ENCODE peak calls at places on chromosome 16, in five cellular contexts. T is stimulated activated CD4-positive, alpha-beta T cell treated with anti-CD3 and anti-CD28 coated beads, Interleukin-15, amount 100 ng/mL, for 1 hour; N is SK-MEL-5; Q is RPMI7951; B is fibroblast of villous mesenchyme. L is an unnamed sample.

GRCh38 chr16:27813591-27813990 is 249.9 kb downstream of the GSG1L start:
- DNase-seq in T (no peak), N (no peak), B (no peak), Q (no peak), L (no peak)

GRCh38 chr16:20387978-20388377 is 16.6 kb downstream of the PDILT start:
- DNase-seq in Q (no peak), N (no peak), B (no peak), T (no peak), L (no peak)

GRCh38 chr16:79348521-79349306 is 251.8 kb downstream of the MAF start:
- DNase-seq in Q (no peak), T (no peak), B (no peak), N (no peak), L (no peak)

GRCh38 chr16:19959736-19960135 is 75.1 kb upstream of the GPRC5B start:
- DNase-seq in N (no peak), B (no peak), T (no peak), Q (no peak), L (no peak)

GRCh38 chr16:87132361-87133014 is 184.7 kb downstream of the C16orf95 start:
- DNase-seq in Q (peak), B (no peak), N (peak), T (no peak), L (no peak)

GRCh38 chr16:53945996-53946395 is 242.0 kb downstream of the FTO start:
- DNase-seq in Q (peak), B (peak), N (peak), T (no peak), L (no peak)

GRCh38 chr16:76459111-76459510 is 181.9 kb downstream of the CNTNAP4 start:
- DNase-seq in T (no peak), B (no peak), N (no peak), Q (no peak), L (no peak)

GRCh38 chr16:152141-153128 is at the start of gene HBZ:
- DNase-seq in B (no peak), T (no peak), N (no peak), Q (no peak), L (no peak)

GRCh38 chr16:53781023-53781605 is 77.2 kb downstream of the FTO start:
- DNase-seq in N (peak), B (peak), T (no peak), Q (no peak), L (no peak)

GRCh38 chr16:66028505-66029216 is 337.8 kb upstream of the CDH5 start:
- DNase-seq in T (no peak), Q (peak), B (peak), N (no peak), L (no peak)

GRCh38 chr16:84138824-84139627 is 6.0 kb downstream of the HSDL1 start:
- DNase-seq in N (peak), Q (peak), B (peak), T (no peak), L (no peak)

GRCh38 chr16:10558746-10559641 is 21.4 kb downstream of the EMP2 start:
- DNase-seq in B (no peak), T (no peak), Q (peak), N (peak), L (no peak)

GRCh38 chr16:8850279-8850885 is 18.4 kb downstream of the CARHSP1 start:
- DNase-seq in T (no peak), Q (peak), N (no peak), B (peak), L (no peak)

GRCh38 chr16:1929105-1929504 is 10.9 kb upstream of the HS3ST6 start:
- DNase-seq in Q (peak), T (no peak), N (peak), B (peak), L (no peak)

GRCh38 chr16:85699628-85700027 is 10.9 kb upstream of the GINS2 start:
- DNase-seq in T (no peak), N (peak), B (peak), Q (no peak), L (no peak)

GRCh38 chr16:10447289-10447688 is 61.4 kb downstream of the ATF7IP2 start:
- DNase-seq in T (no peak), B (no peak), N (no peak), Q (no peak), L (no peak)

GRCh38 chr16:83113811-83114210 is 487.0 kb downstream of the CDH13 start:
- DNase-seq in T (no peak), N (no peak), Q (peak), B (no peak), L (no peak)

GRCh38 chr16:3112058-3112880 is at the start of gene ZNF205:
- DNase-seq in N (peak), T (no peak), B (peak), Q (peak), L (no peak)

GRCh38 chr16:53768593-53768992 is 64.6 kb downstream of the FTO start:
- DNase-seq in Q (peak), B (peak), N (peak), T (no peak), L (no peak)

GRCh38 chr16:87034317-87034716 is 282.9 kb downstream of the C16orf95 start:
- DNase-seq in B (no peak), Q (no peak), N (no peak), T (no peak), L (no peak)